ENCODE peak calls at places on chromosomes 11 and 22, in nine cellular contexts. R is lower lobe of right lung, N is ovary, M is heart right ventricle, K is right lobe of liver, D is psoas muscle, W is AG04449, X is neural crest cell, L is AG04450. U is an unnamed sample.

GRCh38 chr22:27863556-27863955 is 55.5 kb downstream of the PITPNB start:
- DNase-seq in L (no peak), X (no peak), W (no peak), K (no peak), N (no peak), M (no peak), D (no peak), R (no peak), U (no peak)

GRCh38 chr11:67468056-67468455 is 995 bp downstream of the TMEM134 start:
- DNase-seq in W (no peak), N (peak), D (no peak), M (no peak), K (peak), X (no peak), R (peak), L (no peak), U (no peak)

GRCh38 chr11:33608386-33608785 is 92.2 kb downstream of the C11orf91 start:
- DNase-seq in X (no peak), L (no peak), R (no peak), W (no peak), M (no peak), N (no peak), K (no peak), D (no peak), U (no peak)

GRCh38 chr11:10294289-10294953 is 402 bp upstream of the SBF2 start:
- DNase-seq in M (peak), X (no peak), D (peak), W (no peak), L (no peak), K (peak), R (peak), N (peak), U (peak)

GRCh38 chr22:24761888-24762675 is 12.4 kb downstream of the PIWIL3 start:
- DNase-seq in W (no peak), N (no peak), X (no peak), D (no peak), R (no peak), M (no peak), L (no peak), K (no peak), U (no peak)

GRCh38 chr11:69394234-69394891 is 87.1 kb upstream of the LINC01488 start:
- DNase-seq in K (no peak), N (no peak), L (no peak), W (no peak), X (no peak), R (no peak), D (peak), M (peak), U (no peak)

GRCh38 chr11:22479133-22479690 is 141.0 kb downstream of the SLC17A6 start:
- DNase-seq in L (no peak), W (no peak), X (no peak), M (no peak), N (no peak), D (no peak), K (no peak), R (no peak), U (no peak)

GRCh38 chr11:130623909-130624668 is 175.6 kb downstream of the ADAMTS15 start:
- DNase-seq in W (no peak), L (no peak), N (no peak), R (no peak), D (no peak), M (no peak), K (no peak), X (no peak), U (no peak)

GRCh38 chr11:64100345-64100744 is 64.6 kb downstream of the FLRT1 start:
- DNase-seq in K (no peak), R (no peak), X (no peak), D (no peak), W (no peak), N (no peak), L (no peak), M (no peak), U (no peak)
- TF ChIP-seq CTCF in K (no peak), R (no peak), X (peak), D (no peak), W (no peak), N (no peak), L (peak), M (no peak), U (no peak)

GRCh38 chr11:128193633-128194032 is 393.7 kb downstream of the ETS1 start:
- DNase-seq in D (no peak), X (no peak), N (no peak), W (no peak), K (no peak), R (no peak), M (no peak), L (no peak), U (no peak)
- TF ChIP-seq CTCF in D (no peak), X (no peak), N (no peak), W (no peak), K (no peak), R (no peak), M (no peak), L (no peak), U (no peak)

GRCh38 chr22:37887610-37888378 is 18.3 kb upstream of the MICALL1 start:
- DNase-seq in R (no peak), L (peak), M (no peak), N (peak), K (no peak), D (no peak), X (no peak), W (peak), U (peak)
- TF ChIP-seq CTCF in R (peak), L (peak), M (peak), N (no peak), K (peak), D (no peak), X (peak), W (peak), U (no peak)

GRCh38 chr11:2532704-2533641 is 88.2 kb downstream of the KCNQ1 start:
- DNase-seq in W (peak), X (peak), L (peak), R (peak), D (peak), M (peak), N (peak), K (peak), U (peak)

GRCh38 chr11:2535673-2536439 is 91.0 kb downstream of the KCNQ1 start:
- DNase-seq in X (no peak), K (peak), L (no peak), W (no peak), R (peak), M (peak), D (peak), N (peak), U (no peak)

GRCh38 chr11:2534957-2535672 is 90.3 kb downstream of the KCNQ1 start:
- DNase-seq in K (peak), R (peak), M (peak), L (no peak), W (no peak), N (peak), X (no peak), D (peak), U (no peak)

GRCh38 chr11:2533642-2534115 is 88.9 kb downstream of the KCNQ1 start:
- DNase-seq in R (peak), L (peak), M (peak), N (peak), K (peak), X (peak), D (peak), W (peak), U (peak)

DNA sequence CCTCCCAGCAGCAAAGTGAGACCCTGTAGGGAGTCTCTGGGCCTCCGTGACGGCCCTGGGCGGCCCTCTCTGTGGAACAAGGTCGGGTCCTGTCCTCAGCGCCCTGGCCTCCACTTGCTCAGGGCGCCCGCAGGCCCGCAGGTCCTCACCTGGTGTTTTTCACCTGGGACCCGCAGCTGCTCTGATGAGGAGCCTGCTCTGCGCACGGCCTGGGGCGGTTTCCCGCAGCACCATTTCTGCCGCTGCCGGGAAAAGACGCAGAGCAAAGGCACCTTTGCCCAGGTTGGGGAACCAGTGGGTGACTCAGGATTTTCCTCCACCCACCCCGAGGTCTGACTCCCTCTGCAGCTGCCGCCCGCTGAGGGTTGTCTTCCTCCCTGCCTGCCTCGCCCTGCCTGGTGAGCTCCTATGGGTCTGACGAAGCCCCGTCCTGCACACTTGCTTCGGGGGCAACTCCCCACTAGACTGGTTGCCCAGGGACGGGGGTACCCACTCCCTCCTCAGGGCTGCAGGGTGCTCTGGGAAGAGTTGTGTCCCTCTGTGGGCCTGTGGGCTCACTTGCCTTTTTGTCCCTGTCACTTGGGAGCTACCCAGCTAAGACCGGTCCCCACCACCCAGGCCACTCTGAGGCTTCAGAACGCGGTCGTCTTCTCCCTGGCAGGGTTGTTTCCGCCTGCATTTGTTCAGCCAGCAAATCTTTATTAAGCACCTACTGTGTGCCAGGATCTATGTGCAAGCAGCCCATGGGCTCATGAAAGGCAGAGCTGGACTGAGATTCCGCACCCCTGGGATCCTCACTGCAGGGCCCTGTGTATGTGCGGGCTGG is 89.5 kb downstream of the KCNQ1 start:
- DNase-seq in L (no peak), K (peak), W (no peak), R (no peak), N (no peak), M (no peak), X (no peak), D (peak), U (no peak)
- TF ChIP-seq CTCF in L (no peak), K (no peak), W (no peak), R (no peak), N (no peak), M (no peak), X (no peak), D (no peak), U (no peak)

GRCh38 chr11:132278801-132279574 is 908.6 kb downstream of the NTM start:
- DNase-seq in X (peak), K (no peak), L (peak), D (no peak), R (no peak), W (no peak), N (no peak), M (no peak), U (peak)
- TF ChIP-seq CTCF in X (peak), K (peak), L (peak), D (peak), R (peak), W (peak), N (no peak), M (peak), U (no peak)

GRCh38 chr11:85745626-85746025 is 59.6 kb upstream of the CCDC89 start:
- DNase-seq in R (no peak), W (no peak), M (no peak), N (no peak), X (no peak), K (no peak), D (no peak), L (no peak), U (no peak)
- TF ChIP-seq CTCF in R (no peak), W (no peak), M (no peak), N (no peak), X (no peak), K (no peak), D (no peak), L (no peak), U (no peak)

GRCh38 chr11:20512869-20513268 is 86.5 kb upstream of the SLC6A5 start:
- DNase-seq in X (no peak), L (no peak), K (no peak), M (no peak), D (no peak), N (no peak), R (no peak), W (no peak), U (no peak)
- TF ChIP-seq CTCF in X (no peak), L (no peak), K (no peak), M (no peak), D (no peak), N (no peak), R (no peak), W (no peak), U (no peak)

GRCh38 chr11:119484741-119485605 is 62.0 kb upstream of the THY1 start:
- DNase-seq in K (peak), X (no peak), W (no peak), L (no peak), R (no peak), D (no peak), N (no peak), M (no peak), U (peak)
- TF ChIP-seq CTCF in K (no peak), X (peak), W (no peak), L (peak), R (no peak), D (no peak), N (no peak), M (no peak), U (peak)

GRCh38 chr22:41092023-41092817 is at the start of gene EP300:
- DNase-seq in R (peak), M (peak), N (peak), D (peak), L (no peak), W (peak), K (peak), X (peak), U (peak)
- TF ChIP-seq CTCF in R (peak), M (peak), N (no peak), D (peak), L (peak), W (peak), K (peak), X (peak), U (no peak)

GRCh38 chr22:35337932-35338331 is 38.2 kb downstream of the TOM1 start:
- DNase-seq in M (no peak), X (no peak), N (no peak), K (no peak), R (no peak), D (no peak), L (no peak), W (no peak), U (no peak)
- TF ChIP-seq CTCF in M (no peak), X (no peak), N (no peak), K (no peak), R (no peak), D (no peak), L (no peak), W (no peak), U (no peak)